ENCODE peak calls at places on chromosomes 5 and 9, in four cellular contexts. P is fibroblast of mammary gland, Q is coronary artery, D is GM23338. J is an unnamed sample.

GRCh38 chr9:109428854-109429253 is 69.3 kb downstream of the PTPN3 start:
- DNase-seq in P (no peak), Q (no peak), D (no peak), J (peak; percentile 83)

GRCh38 chr9:96867282-96867814 is 13.0 kb upstream of the ZNF782 start:
- DNase-seq in P (no peak), Q (no peak), D (no peak), J (no peak)

GRCh38 chr9:124182741-124183140 is 75.0 kb upstream of the NEK6 start:
- DNase-seq in P (no peak), Q (no peak), D (no peak), J (no peak)

GRCh38 chr5:135071311-135071710 is 37.3 kb upstream of the PITX1 start:
- DNase-seq in P (no peak), Q (no peak), D (no peak), J (no peak)

GRCh38 chr5:22541037-22541436 is 312.1 kb downstream of the CDH12 start:
- DNase-seq in P (no peak), Q (no peak), D (no peak), J (no peak)

GRCh38 chr9:110977259-110977709 is 61.0 kb downstream of the LPAR1 start:
- DNase-seq in P (peak; percentile 92), Q (no peak), D (no peak), J (no peak)

GRCh38 chr9:107243757-107244156 is 39.3 kb upstream of the RAD23B start:
- DNase-seq in P (peak; percentile 65), Q (no peak), D (no peak), J (no peak)

GRCh38 chr9:37036237-37037136 is 2.4 kb upstream of the PAX5 start:
- DNase-seq in P (no peak), Q (no peak), D (peak; percentile 53), J (peak; percentile 58)

GRCh38 chr5:137250421-137250820 is 248.7 kb downstream of the SPOCK1 start:
- DNase-seq in P (no peak), Q (no peak), D (no peak), J (no peak)

GRCh38 chr5:43702815-43703214 is 99.8 kb downstream of the NNT start:
- DNase-seq in P (peak; percentile 86), Q (no peak), D (no peak), J (no peak)

GRCh38 chr9:131744171-131744714 is 4.4 kb upstream of the RAPGEF1 start:
- DNase-seq in P (no peak), Q (no peak), D (no peak), J (no peak)

GRCh38 chr5:67393211-67393610 is 196.6 kb upstream of the CD180 start:
- DNase-seq in P (no peak), Q (no peak), D (no peak), J (no peak)

GRCh38 chr9:8649157-8649556 is 849.6 kb upstream of the DMAC1 start:
- DNase-seq in P (peak; percentile 18), Q (no peak), D (no peak), J (no peak)

GRCh38 chr5:134100283-134101011 is 14.0 kb upstream of the TCF7 start:
- DNase-seq in P (peak; percentile 51), Q (no peak), D (peak; percentile 60), J (no peak)

GRCh38 chr9:121672213-121672612 is 20.8 kb downstream of the DAB2IP start:
- DNase-seq in P (peak; percentile 71), Q (no peak), D (peak; percentile 54), J (no peak)

GRCh38 chr5:180670586-180671359 is 21.4 kb upstream of the FLT4 start:
- DNase-seq in P (peak; percentile 48), Q (no peak), D (peak; percentile 74), J (peak; percentile 76)

GRCh38 chr5:153005711-153006110 is 484.8 kb upstream of the GRIA1 start:
- DNase-seq in P (no peak), Q (no peak), D (no peak), J (no peak)

GRCh38 chr5:135706893-135707292 is 127.6 kb upstream of the SLC25A48 start:
- DNase-seq in P (no peak), Q (no peak), D (no peak), J (no peak)

GRCh38 chr9:17928228-17928627 is 349.4 kb downstream of the SH3GL2 start:
- DNase-seq in P (no peak), Q (no peak), D (no peak), J (no peak)

GRCh38 chr9:98760231-98760630 is 36.1 kb downstream of the ANKS6 start:
- DNase-seq in P (no peak), Q (no peak), D (no peak), J (no peak)

GRCh38 chr5:15650266-15650665 is 150.3 kb downstream of the FBXL7 start:
- DNase-seq in P (peak; percentile 21), Q (no peak), D (no peak), J (no peak)

GRCh38 chr5:7597058-7597457 is 201.1 kb downstream of the ADCY2 start:
- DNase-seq in P (no peak), Q (no peak), D (no peak), J (no peak)

GRCh38 chr9:36928670-36929349 is 105.3 kb downstream of the PAX5 start:
- DNase-seq in P (peak; percentile 78), Q (no peak), D (no peak), J (peak; percentile 90)

GRCh38 chr5:122701640-122702523 is 73.0 kb upstream of the SNX2 start:
- DNase-seq in P (no peak), Q (no peak), D (no peak), J (no peak)

GRCh38 chr9:120774719-120775118 is 18.5 kb downstream of the FBXW2 start:
- DNase-seq in P (no peak), Q (no peak), D (no peak), J (no peak)

GRCh38 chr9:136723362-136723976 is 11.1 kb downstream of the DIPK1B start:
- DNase-seq in P (no peak), Q (no peak), D (no peak), J (no peak)

GRCh38 chr5:60842859-60843692 is 993 bp downstream of the ELOVL7 start:
- DNase-seq in P (no peak), Q (no peak), D (peak; percentile 73), J (peak; percentile 15)

GRCh38 chr5:161411156-161411555 is 135.4 kb downstream of the GABRB2 start:
- DNase-seq in P (peak; percentile 10), Q (no peak), D (no peak), J (peak; percentile 1)

DNA sequence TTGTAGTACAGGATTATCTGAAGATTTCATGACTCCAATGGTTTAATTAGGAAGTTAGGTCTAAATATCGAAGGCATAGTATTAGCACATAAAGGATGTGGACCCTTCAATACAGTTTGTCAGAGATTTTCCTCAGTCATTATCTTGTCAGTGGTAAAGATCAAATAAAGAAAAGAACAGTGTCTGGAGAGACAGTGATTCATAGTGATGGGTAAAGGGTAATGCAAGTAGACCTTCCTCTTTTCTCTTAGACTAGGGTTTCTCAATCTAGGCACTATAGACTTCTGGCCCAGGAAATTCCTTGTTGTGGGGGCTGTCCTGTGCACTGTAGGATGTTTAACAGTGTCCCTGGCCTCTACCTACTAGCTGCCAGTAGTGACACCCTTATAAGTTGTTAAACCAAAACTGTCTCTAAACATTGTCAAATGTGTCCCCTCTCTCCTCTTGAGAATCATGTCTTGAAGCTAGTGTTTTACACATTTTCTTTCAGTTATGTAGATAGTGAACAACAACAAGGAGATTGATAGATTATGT is 6.9 kb downstream of the CAMK4 start:
- DNase-seq in P (no peak), Q (no peak), D (no peak), J (no peak)
- TF ChIP-seq CTCF in P (no peak), Q (no peak), D (no peak), J (no peak)

DNA sequence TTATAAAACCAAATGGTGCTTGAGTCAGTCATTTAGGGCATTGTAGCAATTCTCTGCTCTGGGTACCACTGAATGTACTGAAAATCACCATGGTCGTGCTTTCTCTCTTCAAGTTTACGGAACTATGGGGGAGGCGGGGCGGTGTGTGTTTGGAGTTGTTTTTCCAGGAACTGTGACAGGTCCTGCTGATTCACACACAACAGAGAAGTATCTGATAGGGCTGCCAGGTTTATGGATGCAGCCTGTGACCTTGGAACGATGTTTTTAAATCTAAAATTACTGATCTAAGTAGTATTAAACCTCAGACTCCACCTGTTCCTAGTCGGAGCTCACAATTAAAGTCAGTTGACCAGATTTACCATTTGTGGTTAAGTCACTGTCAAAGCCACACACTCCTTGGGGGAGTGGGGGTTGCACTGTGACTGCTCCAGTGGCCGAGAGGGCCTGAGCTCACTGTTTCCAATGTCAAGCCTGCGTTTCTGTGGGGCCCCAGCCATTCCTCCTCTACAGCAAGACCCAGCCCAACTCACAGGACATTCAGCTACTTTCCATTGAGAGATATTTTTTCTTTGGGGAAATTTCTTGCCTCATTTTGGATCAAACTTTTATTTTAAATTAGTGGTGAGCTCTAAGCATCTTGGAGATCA is 44.4 kb downstream of the GADD45G start:
- DNase-seq in P (no peak), Q (no peak), D (no peak), J (no peak)
- H3K4me3 ChIP-seq in P (no peak overlapping the region), Q (no peak overlapping the region), D (no peak overlapping the region), J (no peak overlapping the region)

GRCh38 chr5:38500861-38501260 is 55.6 kb downstream of the LIFR start:
- DNase-seq in P (peak; percentile 67), Q (no peak), D (no peak), J (no peak)
- TF ChIP-seq CTCF in P (no peak), Q (no peak), D (no peak), J (no peak)

GRCh38 chr5:176816791-176817272 is 6.5 kb downstream of the UNC5A start:
- DNase-seq in P (no peak), Q (no peak), D (peak; percentile 57), J (no peak)
- H3K4me3 ChIP-seq in P (no peak overlapping the region), Q (no peak overlapping the region), D (peak overlapping the region; percentile 72), J (peak overlapping the region; percentile 33)

GRCh38 chr9:134178781-134179551 is 14.6 kb upstream of the RNU6ATAC start:
- DNase-seq in P (peak; percentile 91), Q (no peak), D (no peak), J (no peak)
- TF ChIP-seq CTCF in P (no peak), Q (no peak), D (no peak), J (no peak)

GRCh38 chr9:93097496-93098205 is 1.6 kb downstream of the CARD19 start:
- DNase-seq in P (no peak), Q (peak; percentile 83), D (no peak), J (no peak)

GRCh38 chr9:93100265-93100636 is 4.2 kb downstream of the CARD19 start:
- DNase-seq in P (no peak), Q (peak; percentile 36), D (no peak), J (no peak)

GRCh38 chr9:93099551-93100264 is 3.7 kb downstream of the CARD19 start:
- DNase-seq in P (no peak), Q (peak; percentile 72), D (no peak), J (no peak)

GRCh38 chr9:93096811-93097382 is 880 bp downstream of the CARD19 start:
- DNase-seq in P (no peak), Q (peak; percentile 80), D (no peak), J (no peak)

GRCh38 chr9:93098236-93098946 is 2.4 kb downstream of the CARD19 start:
- DNase-seq in P (peak; percentile 98), Q (peak; percentile 96), D (no peak), J (peak; percentile 99)
- H3K4me3 ChIP-seq in P (peak overlapping the region; percentile 36), Q (peak overlapping the region; percentile 91), D (no peak overlapping the region), J (no peak overlapping the region)